ENCODE peak calls at places on chromosomes 6 and 20, in six cellular contexts. N is mesenchymal stem cell, B is tibial nerve, W is SJSA1, R is lung, Y is Panc1. A is an unnamed sample.

GRCh38 chr6:106847116-106847515 is 127.4 kb downstream of the CD24 start:
- DNase-seq in R (no peak), Y (no peak), N (no peak), B (no peak), W (no peak), A (no peak)

GRCh38 chr6:90386796-90387390 is 90.2 kb upstream of the BACH2 start:
- DNase-seq in N (no peak), R (no peak), B (no peak), Y (no peak), W (no peak), A (no peak)

GRCh38 chr20:60031107-60031506 is 72.9 kb downstream of the CDH26 start:
- DNase-seq in W (no peak), N (no peak), R (no peak), Y (no peak), B (no peak), A (no peak)

GRCh38 chr6:110965629-110966229 is 7.2 kb downstream of the GTF3C6 start:
- DNase-seq in Y (no peak), B (no peak), W (no peak), N (no peak), R (no peak), A (no peak)

GRCh38 chr20:46967647-46968046 is 73.0 kb downstream of the EYA2 start:
- DNase-seq in Y (no peak), B (no peak), R (no peak), W (no peak), N (no peak), A (no peak)

GRCh38 chr20:5511082-5511481 is 194.3 kb upstream of the PROKR2 start:
- DNase-seq in R (no peak), Y (no peak), W (no peak), B (no peak), N (no peak), A (no peak)

GRCh38 chr6:152981989-152982767 is 663 bp downstream of the FBXO5 start:
- DNase-seq in B (no peak), W (peak; percentile 43), R (no peak), N (no peak), Y (no peak), A (no peak)

GRCh38 chr6:36618366-36619355 is 24.5 kb downstream of the SRSF3 start:
- DNase-seq in N (no peak), W (no peak), Y (no peak), B (no peak), R (no peak), A (no peak)

GRCh38 chr20:62760536-62761057 is 35.7 kb upstream of the MRGBP start:
- DNase-seq in Y (no peak), R (no peak), B (no peak), W (no peak), N (no peak), A (no peak)

GRCh38 chr6:132446842-132447241 is 45.6 kb upstream of the MOXD1 start:
- DNase-seq in W (no peak), R (no peak), N (no peak), B (no peak), Y (no peak), A (no peak)

GRCh38 chr6:132446136-132446535 is 44.9 kb upstream of the MOXD1 start:
- DNase-seq in N (no peak), W (no peak), B (no peak), R (no peak), Y (no peak), A (no peak)

GRCh38 chr6:132445201-132445951 is 44.1 kb upstream of the MOXD1 start:
- DNase-seq in B (no peak), R (no peak), W (peak; percentile 29), Y (no peak), N (peak; percentile 55), A (peak; percentile 45)

GRCh38 chr6:132443206-132443605 is 41.9 kb upstream of the MOXD1 start:
- DNase-seq in W (no peak), R (no peak), N (peak; percentile 53), Y (no peak), B (no peak), A (no peak)
- H3K27ac ChIP-seq in W (no peak overlapping the region), R (no peak overlapping the region), N (no peak overlapping the region), Y (no peak overlapping the region), B (no peak overlapping the region), A (no peak overlapping the region)

DNA sequence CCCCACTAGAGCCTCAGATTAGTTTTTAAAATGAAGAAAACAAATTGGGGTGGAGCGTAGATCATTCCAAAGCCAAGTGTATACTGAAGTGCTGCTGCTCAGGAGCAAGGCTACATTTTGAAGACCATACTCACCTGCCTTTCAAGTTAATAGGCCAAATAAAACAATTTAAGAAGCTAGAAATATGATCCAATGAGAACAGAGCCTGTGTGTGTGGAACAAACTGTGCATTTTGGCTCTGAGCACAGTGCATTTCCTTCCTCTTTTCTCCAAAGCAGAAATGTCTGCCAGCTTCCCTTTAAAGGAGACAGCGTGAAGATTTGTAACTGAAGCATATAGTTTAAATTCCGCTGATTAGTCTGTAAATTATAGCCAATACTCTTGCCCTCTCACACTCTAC is 3.2 kb upstream of the IFNGR1 start:
- DNase-seq in R (no peak), B (no peak), W (no peak), N (no peak), Y (no peak), A (no peak)
- H3K27ac ChIP-seq in R (peak overlapping the region; percentile 77), B (peak overlapping the region; percentile 98), W (no peak overlapping the region), N (no peak overlapping the region), Y (no peak overlapping the region), A (no peak overlapping the region)

GRCh38 chr6:137870744-137871247 is 3.7 kb downstream of the TNFAIP3 start:
- DNase-seq in W (no peak), R (no peak), Y (no peak), N (peak; percentile 48), B (no peak), A (no peak)

GRCh38 chr6:137871299-137871698 is 4.2 kb downstream of the TNFAIP3 start:
- DNase-seq in N (peak; percentile 15), R (no peak), Y (no peak), B (no peak), W (no peak), A (no peak)

GRCh38 chr6:137868721-137869631 is 1.9 kb downstream of the TNFAIP3 start:
- DNase-seq in W (no peak), B (no peak), N (no peak), R (no peak), Y (no peak), A (no peak)

GRCh38 chr6:137869781-137870180 is 2.7 kb downstream of the TNFAIP3 start:
- DNase-seq in W (no peak), Y (no peak), B (no peak), R (no peak), N (no peak), A (no peak)

GRCh38 chr6:137870286-137870685 is 3.2 kb downstream of the TNFAIP3 start:
- DNase-seq in Y (no peak), N (no peak), R (no peak), W (no peak), B (no peak), A (no peak)
- H3K27ac ChIP-seq in Y (no peak overlapping the region), N (no peak overlapping the region), R (no peak overlapping the region), W (no peak overlapping the region), B (peak overlapping the region; percentile 57), A (peak overlapping the region; percentile 81)

GRCh38 chr6:13419422-13419821 is 68.0 kb downstream of the GFOD1 start:
- DNase-seq in N (no peak), B (no peak), Y (no peak), W (no peak), R (no peak), A (no peak)
- H3K27ac ChIP-seq in N (no peak overlapping the region), B (no peak overlapping the region), Y (no peak overlapping the region), W (no peak overlapping the region), R (peak overlapping the region; percentile 23), A (no peak overlapping the region)

DNA sequence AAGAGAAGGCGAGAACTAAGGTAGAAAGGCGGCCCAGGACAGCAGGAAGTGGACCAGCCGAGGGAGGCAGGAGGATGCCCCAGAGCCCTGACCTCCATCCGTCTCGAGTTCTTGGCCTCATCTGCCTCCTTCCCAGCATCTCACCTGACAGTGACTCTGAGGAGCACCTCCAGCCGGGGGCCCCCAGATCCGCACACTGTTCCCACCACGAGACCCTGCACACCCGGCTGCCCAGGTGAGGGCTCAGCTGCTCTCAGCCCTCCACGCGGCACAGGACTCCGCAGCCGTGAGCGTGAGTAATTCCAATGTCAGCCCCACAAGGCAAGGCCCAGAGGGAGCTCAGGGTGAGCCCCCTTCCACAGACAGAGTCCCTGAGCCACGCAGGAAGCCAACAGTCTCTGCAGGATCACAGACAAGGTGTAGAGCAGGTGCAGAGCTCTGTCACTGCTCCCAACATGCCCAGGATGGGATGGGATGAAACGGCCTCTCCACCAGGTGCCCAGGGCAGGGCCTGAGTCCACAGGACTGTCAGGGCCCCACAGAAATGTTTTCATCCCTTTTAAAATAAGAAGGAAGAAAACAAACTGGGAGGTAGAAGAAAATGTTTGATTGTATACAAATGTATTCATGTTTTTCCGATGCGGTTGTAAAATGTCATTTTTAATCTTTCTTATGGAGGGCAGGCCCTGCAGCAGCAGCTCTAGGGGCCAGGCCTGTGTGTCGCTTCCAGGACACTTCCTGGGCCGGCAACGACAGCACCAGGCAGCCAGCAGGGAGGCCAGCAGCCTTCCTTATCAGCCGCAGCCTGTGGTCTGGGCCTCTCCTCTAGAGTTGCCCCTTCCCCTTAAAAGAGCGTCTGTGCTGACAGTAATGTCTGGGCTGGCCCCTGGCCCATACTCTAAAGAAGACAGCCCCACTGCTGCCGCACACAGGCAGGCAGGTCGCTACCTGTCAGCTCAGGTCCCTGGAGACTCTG is 66.9 kb downstream of the DLL1 start:
- DNase-seq in W (no peak), B (no peak), Y (no peak), N (no peak), R (no peak), A (no peak)
- H3K27ac ChIP-seq in W (no peak overlapping the region), B (no peak overlapping the region), Y (no peak overlapping the region), N (no peak overlapping the region), R (no peak overlapping the region), A (peak overlapping the region; percentile 67)

GRCh38 chr6:132818404-132819359 is 4.3 kb downstream of the RPS12 start:
- DNase-seq in N (peak; percentile 52), W (no peak), B (no peak), Y (no peak), R (no peak), A (no peak)
- H3K27ac ChIP-seq in N (no peak overlapping the region), W (no peak overlapping the region), B (peak overlapping the region; percentile 0), Y (no peak overlapping the region), R (no peak overlapping the region), A (peak overlapping the region; percentile 26)